ENCODE peak calls at places on chromosomes 11 and 22, in four cellular contexts. One of them, this sample, is unnamed.
A peak's percentile ranks its signal among the peaks of the same experiment; 100 is the strongest.

GRCh38 chr22:21982338-21982965 is at the start of gene TOP3B:
- DNase-seq in transverse colon: peak; percentile 86
- DNase-seq in ovary: peak; percentile 85
- DNase-seq in heart right ventricle: peak; percentile 85
- DNase-seq in this sample: peak; percentile 84

GRCh38 chr11:131095501-131096185 is 179.4 kb upstream of the SNX19 start:
- DNase-seq in transverse colon: no peak
- DNase-seq in ovary: no peak
- DNase-seq in heart right ventricle: no peak
- DNase-seq in this sample: no peak

GRCh38 chr22:16808744-16809143 is 16.5 kb downstream of the XKR3 start:
- DNase-seq in transverse colon: no peak
- DNase-seq in ovary: no peak
- DNase-seq in heart right ventricle: no peak
- DNase-seq in this sample: no peak

GRCh38 chr11:76598426-76598839 is 72.1 kb downstream of the LRRC32 start:
- DNase-seq in transverse colon: no peak
- DNase-seq in ovary: no peak
- DNase-seq in heart right ventricle: peak; percentile 51
- DNase-seq in this sample: no peak

GRCh38 chr11:33045551-33046255 is 6.3 kb downstream of the TCP11L1 start:
- DNase-seq in transverse colon: peak; percentile 85
- DNase-seq in ovary: no peak
- DNase-seq in heart right ventricle: no peak
- DNase-seq in this sample: no peak

GRCh38 chr22:31342389-31343125 is 3.6 kb downstream of the PATZ1 start:
- DNase-seq in transverse colon: no peak
- DNase-seq in ovary: no peak
- DNase-seq in heart right ventricle: no peak
- DNase-seq in this sample: no peak

GRCh38 chr11:74280494-74280893 is 30.9 kb downstream of the P4HA3 start:
- DNase-seq in transverse colon: no peak
- DNase-seq in ovary: no peak
- DNase-seq in heart right ventricle: no peak
- DNase-seq in this sample: no peak

GRCh38 chr22:38086001-38086845 is 2.2 kb upstream of the SLC16A8 start:
- DNase-seq in transverse colon: no peak
- DNase-seq in ovary: no peak
- DNase-seq in heart right ventricle: no peak
- DNase-seq in this sample: peak; percentile 34

GRCh38 chr11:123056835-123057491 is 5.0 kb downstream of the HSPA8 start:
- DNase-seq in transverse colon: no peak
- DNase-seq in ovary: no peak
- DNase-seq in heart right ventricle: no peak
- DNase-seq in this sample: no peak

GRCh38 chr11:27237641-27238040 is 125.4 kb downstream of the CCDC34 start:
- DNase-seq in transverse colon: peak; percentile 51
- DNase-seq in ovary: no peak
- DNase-seq in heart right ventricle: no peak
- DNase-seq in this sample: no peak

GRCh38 chr11:27233654-27234042 is 129.4 kb downstream of the CCDC34 start:
- DNase-seq in transverse colon: peak; percentile 9
- DNase-seq in ovary: no peak
- DNase-seq in heart right ventricle: no peak
- DNase-seq in this sample: no peak

GRCh38 chr11:27231519-27231918 is 131.5 kb downstream of the CCDC34 start:
- DNase-seq in transverse colon: no peak
- DNase-seq in ovary: no peak
- DNase-seq in heart right ventricle: no peak
- DNase-seq in this sample: no peak

GRCh38 chr11:27234961-27235360 is 128.1 kb downstream of the CCDC34 start:
- DNase-seq in transverse colon: peak; percentile 29
- DNase-seq in ovary: no peak
- DNase-seq in heart right ventricle: no peak
- DNase-seq in this sample: no peak

DNA sequence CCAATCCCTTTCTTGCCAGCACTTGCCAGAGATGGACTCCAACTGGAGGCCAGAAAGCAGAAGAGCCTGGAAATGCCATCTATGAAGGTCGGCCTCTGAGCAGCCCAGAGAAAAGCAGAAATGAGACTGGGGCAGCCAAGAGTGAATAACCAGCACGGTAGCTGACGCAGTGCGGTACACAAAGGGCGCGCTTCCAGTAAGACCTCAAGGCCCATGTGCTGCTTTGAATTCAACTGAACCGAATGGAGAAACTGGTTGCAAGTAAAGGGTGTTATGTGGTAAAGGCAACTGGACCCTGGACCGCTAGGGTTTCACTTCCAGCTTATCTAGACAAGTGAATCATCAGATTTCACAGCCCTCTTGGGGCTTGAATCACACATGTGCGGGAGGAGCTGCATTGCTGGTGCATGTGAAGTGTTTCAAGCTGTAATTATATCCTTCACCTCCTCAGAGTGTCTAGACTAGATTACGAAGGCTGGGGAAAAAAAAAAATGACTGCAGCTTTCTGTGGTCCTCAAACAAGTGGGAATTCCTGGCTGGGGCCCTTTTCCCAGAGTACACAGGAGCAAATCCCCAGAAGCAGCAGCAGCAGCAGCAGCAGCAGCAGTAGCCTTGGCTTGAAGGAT is 128.9 kb downstream of the CCDC34 start:
- DNase-seq in transverse colon: peak; percentile 56
- DNase-seq in ovary: no peak
- DNase-seq in heart right ventricle: no peak
- DNase-seq in this sample: peak; percentile 52
- TF ChIP-seq CTCF in transverse colon: no peak
- TF ChIP-seq CTCF in ovary: no peak
- TF ChIP-seq CTCF in heart right ventricle: no peak
- TF ChIP-seq CTCF in this sample: peak; percentile 13

DNA sequence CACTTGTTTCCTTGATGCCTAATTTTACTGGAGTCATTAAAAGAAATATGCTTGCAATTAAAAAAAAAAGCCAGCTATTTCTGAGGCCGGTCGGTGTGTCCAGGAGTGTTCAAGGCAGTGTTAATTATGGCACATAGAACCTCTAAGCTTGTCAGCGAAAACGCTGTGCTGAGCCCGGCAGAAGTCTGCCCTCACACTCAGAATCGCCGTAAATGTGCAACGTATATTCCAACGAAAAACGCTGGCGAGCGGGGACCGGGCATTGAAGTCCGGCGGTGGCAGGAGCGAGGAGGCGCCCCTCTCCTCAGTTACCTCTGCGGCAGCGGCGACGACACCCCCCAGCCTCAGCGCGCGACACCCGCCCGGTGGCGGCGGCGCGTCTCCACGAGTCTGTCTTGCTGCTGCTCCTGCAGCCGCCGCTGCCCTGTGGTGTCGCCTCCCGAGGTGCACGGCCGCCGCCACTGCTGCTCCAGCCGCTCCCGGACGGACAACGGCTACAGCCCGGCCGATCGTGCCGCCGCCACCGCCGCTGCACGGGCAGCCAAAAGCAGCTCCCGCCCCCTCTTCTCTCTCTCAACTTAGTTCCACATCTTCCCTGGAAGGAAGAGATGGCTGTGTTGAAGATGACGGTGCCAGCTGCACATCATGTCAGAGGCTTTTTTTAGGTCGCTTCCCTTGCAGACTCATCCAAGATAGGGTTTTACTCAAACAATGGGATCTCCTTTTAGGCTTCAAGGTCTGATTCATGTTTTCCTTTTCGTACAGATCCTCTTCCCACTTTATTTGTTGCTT is 56.0 kb downstream of the JAM3 start:
- DNase-seq in transverse colon: no peak
- DNase-seq in ovary: peak; percentile 52
- DNase-seq in heart right ventricle: peak; percentile 71
- DNase-seq in this sample: peak; percentile 70
- H3K4me3 ChIP-seq in transverse colon: peak overlapping the region; percentile 20
- H3K4me3 ChIP-seq in ovary: peak overlapping the region; percentile 40
- H3K4me3 ChIP-seq in heart right ventricle: peak overlapping the region; percentile 19
- H3K4me3 ChIP-seq in this sample: peak overlapping the region; percentile 72

GRCh38 chr22:46001046-46001425 is 24.1 kb upstream of the WNT7B start:
- DNase-seq in transverse colon: no peak
- DNase-seq in ovary: no peak
- DNase-seq in heart right ventricle: no peak
- DNase-seq in this sample: peak; percentile 44

GRCh38 chr22:46001426-46002106 is 24.6 kb upstream of the WNT7B start:
- DNase-seq in transverse colon: no peak
- DNase-seq in ovary: no peak
- DNase-seq in heart right ventricle: no peak
- DNase-seq in this sample: no peak

GRCh38 chr22:46003271-46004091 is 26.5 kb upstream of the WNT7B start:
- DNase-seq in transverse colon: no peak
- DNase-seq in ovary: peak; percentile 32
- DNase-seq in heart right ventricle: no peak
- DNase-seq in this sample: no peak

GRCh38 chr22:46004105-46004866 is 27.3 kb upstream of the WNT7B start:
- DNase-seq in transverse colon: no peak
- DNase-seq in ovary: no peak
- DNase-seq in heart right ventricle: no peak
- DNase-seq in this sample: peak; percentile 60

GRCh38 chr22:46002757-46003270 is 25.9 kb upstream of the WNT7B start:
- DNase-seq in transverse colon: no peak
- DNase-seq in ovary: no peak
- DNase-seq in heart right ventricle: no peak
- DNase-seq in this sample: peak; percentile 63
- H3K4me1 ChIP-seq in transverse colon: peaks cover 14% of the 10 kb centered on the region
- H3K4me1 ChIP-seq in ovary: peaks cover 18% of the 10 kb centered on the region
- H3K4me1 ChIP-seq in heart right ventricle: peaks cover 75% of the 10 kb centered on the region
- H3K4me1 ChIP-seq in this sample: peaks cover 27% of the 10 kb centered on the region

GRCh38 chr11:125148743-125149142 is 15.8 kb upstream of the PKNOX2 start:
- DNase-seq in transverse colon: no peak
- DNase-seq in ovary: no peak
- DNase-seq in heart right ventricle: no peak
- DNase-seq in this sample: no peak
- TF ChIP-seq CTCF in transverse colon: no peak
- TF ChIP-seq CTCF in ovary: no peak
- TF ChIP-seq CTCF in heart right ventricle: no peak
- TF ChIP-seq CTCF in this sample: no peak

DNA sequence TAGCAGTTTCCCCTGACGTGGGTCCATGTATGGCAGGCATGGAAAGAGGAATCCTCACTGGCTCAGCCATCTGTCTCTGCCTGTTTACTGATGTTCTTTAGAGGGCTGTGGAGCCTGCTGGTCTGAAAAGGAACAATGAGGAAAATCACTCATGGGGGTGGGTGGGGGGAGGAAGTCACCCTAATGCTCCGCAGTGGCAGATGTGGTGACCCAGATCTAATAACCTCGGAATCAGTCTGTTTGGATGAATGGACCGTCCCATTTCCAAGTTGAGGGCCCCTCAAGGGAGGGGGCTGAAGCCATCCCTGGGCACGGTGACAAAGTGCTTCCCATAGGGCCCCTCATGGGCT is 4.4 kb downstream of the BCR start:
- DNase-seq in transverse colon: no peak
- DNase-seq in ovary: no peak
- DNase-seq in heart right ventricle: no peak
- DNase-seq in this sample: no peak
- H3K4me3 ChIP-seq in transverse colon: no peak overlapping the region
- H3K4me3 ChIP-seq in ovary: no peak overlapping the region
- H3K4me3 ChIP-seq in heart right ventricle: no peak overlapping the region
- H3K4me3 ChIP-seq in this sample: no peak overlapping the region

GRCh38 chr22:28795932-28796856 is 4.2 kb downstream of the XBP1 start:
- DNase-seq in transverse colon: no peak
- DNase-seq in ovary: no peak
- DNase-seq in heart right ventricle: no peak
- DNase-seq in this sample: no peak

GRCh38 chr22:28799834-28800307 is 498 bp downstream of the XBP1 start:
- DNase-seq in transverse colon: peak; percentile 73
- DNase-seq in ovary: peak; percentile 79
- DNase-seq in heart right ventricle: peak; percentile 78
- DNase-seq in this sample: peak; percentile 85

GRCh38 chr22:28800308-28801041 is at the start of gene XBP1:
- DNase-seq in transverse colon: peak; percentile 96
- DNase-seq in ovary: peak; percentile 95
- DNase-seq in heart right ventricle: peak; percentile 96
- DNase-seq in this sample: peak; percentile 95

GRCh38 chr22:28799125-28799833 is 1.1 kb downstream of the XBP1 start:
- DNase-seq in transverse colon: peak; percentile 69
- DNase-seq in ovary: peak; percentile 48
- DNase-seq in heart right ventricle: no peak
- DNase-seq in this sample: peak; percentile 60

DNA sequence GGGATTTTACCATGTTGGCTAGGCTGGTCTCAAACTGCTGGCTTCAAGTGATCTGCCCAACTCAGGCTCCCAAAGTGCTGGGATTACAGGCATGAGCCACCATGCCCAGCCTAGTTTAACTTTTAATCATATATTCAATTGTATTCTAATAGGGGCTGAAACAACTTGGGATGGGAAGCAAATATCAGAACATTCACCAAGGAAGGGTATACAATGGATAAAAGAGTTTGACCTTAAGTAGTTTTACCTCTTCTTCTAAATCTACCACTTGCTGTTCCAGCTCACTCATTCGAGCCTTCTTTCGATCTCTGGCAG is 1.6 kb downstream of the XBP1 start:
- DNase-seq in transverse colon: no peak
- DNase-seq in ovary: no peak
- DNase-seq in heart right ventricle: no peak
- DNase-seq in this sample: no peak
- H3K4me1 ChIP-seq in transverse colon: peaks cover 12% of the 10 kb centered on the region
- H3K4me1 ChIP-seq in ovary: peaks cover 7% of the 10 kb centered on the region
- H3K4me1 ChIP-seq in heart right ventricle: peaks cover 63% of the 10 kb centered on the region
- H3K4me1 ChIP-seq in this sample: peaks cover 36% of the 10 kb centered on the region

GRCh38 chr11:9210224-9210921 is 54.8 kb downstream of the DENND5A start:
- DNase-seq in transverse colon: no peak
- DNase-seq in ovary: no peak
- DNase-seq in heart right ventricle: no peak
- DNase-seq in this sample: no peak
- TF ChIP-seq CTCF in transverse colon: no peak
- TF ChIP-seq CTCF in ovary: no peak
- TF ChIP-seq CTCF in heart right ventricle: no peak
- TF ChIP-seq CTCF in this sample: no peak

DNA sequence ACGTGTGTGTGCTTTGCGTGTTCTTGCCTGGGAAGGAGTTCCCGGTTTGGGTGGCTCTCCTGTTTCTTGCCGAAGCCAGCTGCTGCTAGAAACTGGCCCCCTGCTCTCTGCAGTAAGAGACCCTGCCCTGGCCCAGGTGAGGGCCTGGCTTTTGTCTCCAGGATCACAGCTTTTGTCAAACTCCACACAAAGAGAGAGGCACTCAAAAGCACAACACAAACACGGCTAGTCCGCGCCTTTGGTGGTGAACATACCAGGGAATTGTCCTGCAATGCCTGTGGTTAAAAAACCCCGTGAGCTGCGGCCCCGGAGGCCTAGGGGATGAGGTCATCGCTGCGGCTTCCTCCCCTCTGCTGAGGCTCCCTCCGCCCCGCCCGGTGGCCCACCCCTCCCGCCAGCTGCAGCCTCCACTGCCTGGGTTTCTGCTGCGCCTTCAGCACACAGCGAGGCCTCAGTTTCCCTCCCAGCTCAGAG is 88.9 kb downstream of the KCNQ1 start:
- DNase-seq in transverse colon: peak; percentile 68
- DNase-seq in ovary: peak; percentile 73
- DNase-seq in heart right ventricle: peak; percentile 74
- DNase-seq in this sample: peak; percentile 78
- H3K4me3 ChIP-seq in transverse colon: no peak overlapping the region
- H3K4me3 ChIP-seq in ovary: no peak overlapping the region
- H3K4me3 ChIP-seq in heart right ventricle: no peak overlapping the region
- H3K4me3 ChIP-seq in this sample: no peak overlapping the region

GRCh38 chr11:95248666-95249467 is 17.9 kb upstream of the SESN3 start:
- DNase-seq in transverse colon: no peak
- DNase-seq in ovary: no peak
- DNase-seq in heart right ventricle: no peak
- DNase-seq in this sample: no peak
- H3K4me1 ChIP-seq in transverse colon: peaks cover 2% of the 10 kb centered on the region
- H3K4me1 ChIP-seq in ovary: peaks cover under 1% of the 10 kb centered on the region
- H3K4me1 ChIP-seq in heart right ventricle: peaks cover 3% of the 10 kb centered on the region
- H3K4me1 ChIP-seq in this sample: no peaks in the 10 kb centered on the region

This sample was measured in psoas muscle.